ENCODE peak calls at places on chromosomes 6 and 20, in five cellular contexts. I is progenitor cell of endocrine pancreas, M is GM13976, O is lung, F is B cell. K is an unnamed sample.

GRCh38 chr6:31378062-31378720 is 21.2 kb upstream of the HLA-B start:
- DNase-seq in I (no peak), M (no peak), O (no peak), F (no peak), K (no peak)

GRCh38 chr6:147759088-147759487 is 250.6 kb downstream of the SAMD5 start:
- DNase-seq in I (no peak), M (no peak), O (no peak), F (no peak), K (no peak)

GRCh38 chr6:155100087-155100486 is 105.0 kb downstream of the TIAM2 start:
- DNase-seq in I (no peak), M (no peak), O (no peak), F (no peak), K (no peak)

GRCh38 chr6:35443341-35444030 is 8.7 kb upstream of the FANCE start:
- DNase-seq in I (no peak), M (no peak), O (no peak), F (no peak), K (no peak)

GRCh38 chr6:33621396-33622388 is 570 bp downstream of the ITPR3 start:
- DNase-seq in I (no peak), M (peak), O (peak), F (no peak), K (no peak)

GRCh38 chr20:51554538-51555165 is 12.1 kb upstream of the NFATC2 start:
- DNase-seq in I (no peak), M (no peak), O (no peak), F (no peak), K (no peak)

GRCh38 chr6:70415247-70415646 is 1.9 kb downstream of the FAM135A start:
- DNase-seq in I (no peak), M (peak), O (no peak), F (no peak), K (no peak)

GRCh38 chr6:146149770-146150169 is 120.9 kb downstream of the GRM1 start:
- DNase-seq in I (no peak), M (no peak), O (no peak), F (no peak), K (no peak)

GRCh38 chr20:50694379-50695143 is 3.2 kb upstream of the RIPOR3 start:
- DNase-seq in I (no peak), M (no peak), O (no peak), F (no peak), K (no peak)

GRCh38 chr20:9025643-9026042 is 43.2 kb upstream of the PLCB4 start:
- DNase-seq in I (no peak), M (no peak), O (no peak), F (no peak), K (no peak)

GRCh38 chr6:25042984-25043725 is 107.4 kb upstream of the RIPOR2 start:
- DNase-seq in I (no peak), M (no peak), O (no peak), F (no peak), K (no peak)

GRCh38 chr20:51428451-51429143 is 113.9 kb downstream of the NFATC2 start:
- DNase-seq in I (peak), M (no peak), O (no peak), F (no peak), K (no peak)

GRCh38 chr20:25547999-25548398 is 37.3 kb downstream of the NINL start:
- DNase-seq in I (no peak), M (no peak), O (no peak), F (no peak), K (no peak)

GRCh38 chr20:8589956-8590355 is 457.9 kb downstream of the PLCB1 start:
- DNase-seq in I (no peak), M (no peak), O (no peak), F (no peak), K (no peak)

GRCh38 chr6:136525586-136526195 is 24.5 kb downstream of the MAP7 start:
- DNase-seq in I (no peak), M (no peak), O (no peak), F (no peak), K (no peak)

GRCh38 chr6:166127624-166128472 is 39.8 kb downstream of the TBXT start:
- DNase-seq in I (no peak), M (no peak), O (no peak), F (no peak), K (no peak)

GRCh38 chr6:97160280-97160679 is 122.7 kb downstream of the MMS22L start:
- DNase-seq in I (no peak), M (no peak), O (no peak), F (no peak), K (no peak)

GRCh38 chr6:116314878-116315277 is 35.1 kb upstream of the TSPYL1 start:
- DNase-seq in I (no peak), M (peak), O (no peak), F (no peak), K (no peak)

GRCh38 chr6:21885532-21886089 is 292.1 kb downstream of the SOX4 start:
- DNase-seq in I (peak), M (no peak), O (no peak), F (no peak), K (peak)

GRCh38 chr20:46021361-46022359 is 7.4 kb upstream of the SLC12A5 start:
- DNase-seq in I (peak), M (peak), O (no peak), F (no peak), K (peak)

GRCh38 chr20:3669710-3670367 is 6.6 kb upstream of the GFRA4 start:
- DNase-seq in I (no peak), M (no peak), O (no peak), F (no peak), K (no peak)

GRCh38 chr20:56690531-56691175 is 61.5 kb downstream of the TFAP2C start:
- DNase-seq in I (no peak), M (no peak), O (no peak), F (no peak), K (no peak)

GRCh38 chr6:143510991-143511891 is at the start of gene FUCA2:
- DNase-seq in I (peak), M (peak), O (peak), F (peak), K (peak)

GRCh38 chr6:37137201-37137880 is 32.6 kb upstream of the PIM1 start:
- DNase-seq in I (peak), M (peak), O (no peak), F (no peak), K (peak)

GRCh38 chr20:31673943-31674463 is 36.3 kb downstream of the COX4I2 start:
- DNase-seq in I (no peak), M (no peak), O (no peak), F (no peak), K (no peak)

GRCh38 chr20:63626424-63627128 is at the start of gene GMEB2:
- DNase-seq in I (no peak), M (peak), O (peak), F (peak), K (no peak)

GRCh38 chr6:87498048-87498447 is 25.3 kb downstream of the SLC35A1 start:
- DNase-seq in I (no peak), M (no peak), O (no peak), F (no peak), K (no peak)

GRCh38 chr6:166952122-166952521 is 4.2 kb downstream of the RNASET2 start:
- DNase-seq in I (no peak), M (no peak), O (no peak), F (no peak), K (no peak)

GRCh38 chr6:26187981-26188635 is 100.9 kb downstream of the HFE start:
- DNase-seq in I (no peak), M (no peak), O (no peak), F (no peak), K (no peak)

GRCh38 chr6:40848868-40849524 is 190.0 kb downstream of the UNC5CL start:
- DNase-seq in I (no peak), M (no peak), O (no peak), F (no peak), K (no peak)

GRCh38 chr6:40854592-40854991 is 184.4 kb downstream of the UNC5CL start:
- DNase-seq in I (no peak), M (no peak), O (no peak), F (no peak), K (no peak)

GRCh38 chr6:40855481-40855880 is 183.5 kb downstream of the UNC5CL start:
- DNase-seq in I (no peak), M (no peak), O (no peak), F (no peak), K (no peak)

GRCh38 chr6:40856271-40856670 is 182.8 kb downstream of the UNC5CL start:
- DNase-seq in I (no peak), M (no peak), O (no peak), F (no peak), K (no peak)

GRCh38 chr6:40852667-40853383 is 186.2 kb downstream of the UNC5CL start:
- DNase-seq in I (no peak), M (peak), O (no peak), F (no peak), K (no peak)
- TF ChIP-seq CTCF in I (peak), M (no peak), O (no peak), F (no peak), K (peak)

GRCh38 chr20:23090147-23090546 is 4.0 kb upstream of the CD93 start:
- DNase-seq in I (no peak), M (no peak), O (no peak), F (no peak), K (no peak)
- TF ChIP-seq CTCF in I (peak), M (no peak), O (no peak), F (no peak), K (no peak)

DNA sequence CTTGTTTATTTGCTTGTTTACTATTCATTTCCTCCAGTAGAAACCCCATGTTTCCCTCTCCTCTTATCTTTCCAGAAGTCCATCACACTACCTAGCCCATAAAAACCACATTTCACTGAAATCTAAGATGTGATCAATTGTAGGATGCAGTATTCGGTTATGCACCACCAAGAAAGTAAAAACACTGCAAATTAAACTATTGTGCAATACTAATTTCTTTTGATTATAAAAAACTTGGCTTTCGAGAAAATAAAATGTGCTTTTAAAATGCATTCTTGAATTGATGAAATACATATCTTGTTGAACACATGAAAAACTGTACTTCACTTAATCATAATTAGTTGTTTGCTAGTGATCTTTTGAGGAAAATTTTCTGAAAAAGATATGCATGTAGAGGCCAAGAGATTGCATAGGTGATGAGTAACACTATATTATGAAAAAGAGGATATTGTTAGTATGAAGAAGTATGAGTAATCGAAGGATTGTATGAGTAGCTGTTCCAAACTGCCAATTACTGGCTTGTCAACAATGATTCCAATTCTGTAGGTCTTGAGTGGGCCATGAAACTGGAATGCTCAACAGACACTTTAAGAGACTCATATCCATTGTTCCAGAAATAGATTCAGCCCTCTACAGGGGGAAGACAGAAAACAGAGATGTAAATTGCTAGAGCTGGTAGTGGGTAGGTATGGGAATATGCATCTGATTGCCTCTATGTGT is 79.7 kb downstream of the RNF217 start:
- DNase-seq in I (no peak), M (no peak), O (no peak), F (no peak), K (no peak)
- TF ChIP-seq CTCF in I (no peak), M (no peak), O (no peak), F (no peak), K (no peak)

DNA sequence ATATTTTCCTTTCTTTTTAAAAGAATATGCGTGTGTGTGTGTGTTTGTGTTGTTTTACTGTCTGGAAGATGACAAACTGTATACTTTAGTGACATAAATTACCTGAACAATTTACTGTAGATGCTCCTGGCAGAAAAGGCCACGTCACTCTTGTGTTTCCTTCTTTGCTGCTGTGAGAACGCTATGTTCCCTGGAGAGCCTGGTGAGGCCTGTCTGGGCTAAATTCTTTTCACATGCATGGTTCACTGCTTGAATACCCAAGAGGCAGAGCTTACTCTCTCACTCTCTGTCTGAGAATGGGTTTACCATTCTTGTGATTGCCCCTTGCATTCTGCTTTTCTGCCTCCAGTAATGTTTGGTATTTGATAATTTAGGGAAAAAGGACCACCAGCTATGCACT is 64.3 kb downstream of the EDN1 start:
- DNase-seq in I (no peak), M (no peak), O (peak), F (no peak), K (no peak)
- TF ChIP-seq CTCF in I (no peak), M (no peak), O (no peak), F (no peak), K (no peak)

DNA sequence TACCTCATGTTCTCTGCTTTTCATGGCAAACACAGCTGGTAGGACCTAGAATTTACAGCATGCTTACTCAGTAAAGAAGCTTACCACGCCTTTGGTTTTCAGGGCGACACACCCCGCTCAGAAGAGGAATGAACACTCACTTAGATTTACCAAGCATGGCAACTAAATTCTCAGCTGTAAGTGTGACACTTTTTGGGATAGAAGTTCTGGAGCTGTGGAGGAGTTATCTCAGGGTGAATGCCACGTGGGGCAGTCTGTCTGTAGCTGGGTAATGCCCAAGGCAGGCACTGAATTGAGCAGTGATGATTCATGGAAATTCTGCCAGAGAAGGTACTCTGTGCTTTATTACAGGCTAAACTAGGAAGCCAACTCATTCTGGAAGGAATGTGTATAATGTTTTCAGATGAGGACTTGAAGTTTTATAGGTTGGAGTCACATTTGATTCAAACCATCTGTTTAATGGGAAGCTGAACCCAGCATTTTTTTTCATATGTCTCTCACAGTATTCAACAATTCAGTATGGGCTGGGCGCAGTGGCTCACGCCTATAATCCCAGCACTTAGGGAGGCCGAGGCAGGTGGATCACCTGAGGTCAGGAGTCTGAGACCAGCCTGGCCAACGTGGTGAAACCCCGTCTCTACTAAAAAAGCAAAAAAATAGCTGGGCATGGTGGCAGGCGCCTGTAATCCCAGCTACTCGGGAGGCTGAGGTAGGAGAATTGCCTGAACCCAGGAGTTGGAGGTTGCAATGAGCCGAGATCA is 3.5 kb upstream of the PRIM2 start:
- DNase-seq in I (no peak), M (no peak), O (no peak), F (no peak), K (no peak)
- TF ChIP-seq CTCF in I (no peak), M (no peak), O (no peak), F (no peak), K (no peak)

DNA sequence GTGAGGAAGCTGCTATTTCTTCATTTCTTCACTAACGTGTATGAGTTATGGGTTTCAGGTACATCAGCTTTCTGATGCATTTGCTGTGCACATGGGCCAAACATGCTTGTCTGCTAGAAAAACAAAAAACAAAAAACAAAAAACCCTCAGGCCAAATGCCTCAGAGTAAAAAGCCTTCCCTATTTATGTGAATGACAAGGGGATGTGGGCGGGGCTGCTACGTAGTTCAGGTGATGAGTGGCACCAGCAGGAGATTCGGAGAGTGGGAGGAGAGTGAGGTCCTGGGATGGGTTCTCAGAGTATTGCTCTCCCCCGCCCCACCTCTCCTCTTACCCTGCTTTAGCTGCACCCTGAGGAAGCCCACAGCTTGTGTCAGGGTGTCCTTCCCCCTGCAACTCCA is 596.8 kb upstream of the JAG1 start:
- DNase-seq in I (no peak), M (no peak), O (no peak), F (no peak), K (no peak)
- TF ChIP-seq CTCF in I (no peak), M (no peak), O (no peak), F (no peak), K (no peak)

GRCh38 chr20:62123450-62124118 is 1.3 kb downstream of the LSM14B start:
- DNase-seq in I (no peak), M (no peak), O (peak), F (no peak), K (no peak)
- TF ChIP-seq CTCF in I (peak), M (no peak), O (no peak), F (no peak), K (no peak)